ENCODE peak calls at places on chromosomes 13 and 19, in ten cellular contexts. Y, Q, H, Z, X, D, T, O, F and A are unnamed samples.

GRCh38 chr13:70518081-70518480 is 409.8 kb upstream of the KLHL1 start:
- DNase-seq in X (no peak), T (no peak), Q (no peak), Z (no peak), Y (no peak), H (no peak), O (no peak), D (no peak), F (no peak), A (no peak)

GRCh38 chr13:33252103-33252502 is 33.5 kb downstream of the STARD13 start:
- DNase-seq in O (no peak), H (no peak), T (no peak), X (no peak), Q (no peak), D (no peak), Z (no peak), Y (no peak), F (no peak), A (no peak)

GRCh38 chr13:36332986-36333385 is 13.2 kb downstream of the SPART start:
- DNase-seq in T (no peak), O (peak; percentile 59), H (no peak), X (no peak), Q (no peak), Y (no peak), D (no peak), Z (no peak), F (no peak), A (no peak)

GRCh38 chr19:55131421-55131820 is 14.0 kb upstream of the PPP1R12C start:
- DNase-seq in X (no peak), Q (no peak), H (no peak), Y (no peak), T (no peak), D (no peak), O (peak; percentile 57), F (no peak), Z (no peak), A (no peak)

GRCh38 chr19:46813570-46814358 is 25.4 kb upstream of the SLC1A5 start:
- DNase-seq in D (no peak), F (peak; percentile 75), Q (no peak), X (no peak), H (peak; percentile 83), Y (no peak), O (peak; percentile 46), Z (no peak), T (peak; percentile 95), A (no peak)

GRCh38 chr13:97809576-97809975 is 143.9 kb upstream of the IPO5 start:
- DNase-seq in Z (no peak), F (no peak), T (no peak), D (no peak), X (no peak), Q (no peak), H (no peak), O (peak; percentile 6), Y (no peak), A (no peak)

GRCh38 chr13:24301434-24301833 is 7.9 kb upstream of the C1QTNF9 start:
- DNase-seq in H (no peak), Y (no peak), Z (no peak), T (no peak), D (no peak), X (no peak), F (no peak), O (no peak), Q (peak; percentile 10), A (no peak)

GRCh38 chr13:72774019-72774418 is 7.7 kb downstream of the DIS3 start:
- DNase-seq in X (no peak), F (no peak), Z (no peak), O (no peak), Q (no peak), H (no peak), D (no peak), Y (no peak), T (no peak), A (no peak)

GRCh38 chr13:75704942-75705320 is 68.8 kb downstream of the LMO7 start:
- DNase-seq in Q (peak; percentile 43), H (no peak), X (no peak), T (no peak), Y (no peak), F (no peak), D (peak; percentile 47), Z (peak; percentile 84), O (no peak), A (no peak)

GRCh38 chr13:49098198-49098597 is 121.9 kb upstream of the MLNR start:
- DNase-seq in F (no peak), X (no peak), Z (peak; percentile 81), Q (no peak), T (peak; percentile 71), O (peak; percentile 99), D (no peak), H (no peak), Y (peak; percentile 83), A (no peak)

GRCh38 chr13:110361365-110361911 is 54.4 kb downstream of the COL4A2 start:
- DNase-seq in D (no peak), Y (no peak), Q (no peak), F (peak; percentile 79), Z (no peak), X (no peak), O (peak; percentile 88), H (peak; percentile 26), T (peak; percentile 92), A (no peak)

GRCh38 chr19:49343127-49343526 is 7.9 kb downstream of the CD37 start:
- DNase-seq in Y (no peak), D (no peak), F (no peak), H (no peak), Q (no peak), O (no peak), X (no peak), Z (no peak), T (peak; percentile 49), A (no peak)

GRCh38 chr13:97913206-97913605 is 40.3 kb upstream of the IPO5 start:
- DNase-seq in Y (no peak), Q (no peak), O (no peak), F (no peak), D (no peak), X (no peak), H (no peak), Z (no peak), T (no peak), A (no peak)

GRCh38 chr13:46654956-46655726 is 102.2 kb downstream of the LRCH1 start:
- DNase-seq in D (no peak), Y (no peak), T (no peak), F (no peak), O (no peak), X (no peak), Z (no peak), Q (no peak), H (no peak), A (no peak)

GRCh38 chr13:109166807-109167206 is 537.4 kb downstream of the MYO16 start:
- DNase-seq in Z (no peak), H (no peak), F (no peak), Q (no peak), T (no peak), D (no peak), Y (no peak), O (no peak), X (no peak), A (no peak)

GRCh38 chr13:50365683-50366391 is 350.6 kb downstream of the KCNRG start:
- DNase-seq in Y (no peak), O (no peak), H (no peak), Q (no peak), X (no peak), Z (no peak), F (no peak), D (no peak), T (no peak), A (no peak)

GRCh38 chr19:15538774-15539173 is 30.4 kb downstream of the CYP4F22 start:
- DNase-seq in O (peak; percentile 4), D (no peak), Q (no peak), X (no peak), Z (no peak), F (no peak), Y (no peak), T (no peak), H (no peak), A (no peak)
- H3K27me3 ChIP-seq in O (no peaks in the 10 kb centered on the region), D (no peaks in the 10 kb centered on the region), Q (no peaks in the 10 kb centered on the region), X (no peaks in the 10 kb centered on the region), Z (no peaks in the 10 kb centered on the region), F (no peaks in the 10 kb centered on the region), Y (no peaks in the 10 kb centered on the region), T (no peaks in the 10 kb centered on the region), H (no peaks in the 10 kb centered on the region), A (no peaks in the 10 kb centered on the region)

GRCh38 chr19:54013866-54014265 is 22.4 kb downstream of the CACNG6 start:
- DNase-seq in D (no peak), X (no peak), T (no peak), Z (no peak), Y (no peak), H (no peak), Q (no peak), O (no peak), F (no peak), A (no peak)
- H3K27me3 ChIP-seq in D (no peaks in the 10 kb centered on the region), X (no peaks in the 10 kb centered on the region), T (no peaks in the 10 kb centered on the region), Z (no peaks in the 10 kb centered on the region), Y (no peaks in the 10 kb centered on the region), H (no peaks in the 10 kb centered on the region), Q (no peaks in the 10 kb centered on the region), O (no peaks in the 10 kb centered on the region), F (no peaks in the 10 kb centered on the region), A (no peaks in the 10 kb centered on the region)

GRCh38 chr19:6531163-6531955 is 533 bp downstream of the TNFSF9 start:
- DNase-seq in D (no peak), H (no peak), O (no peak), Q (no peak), X (no peak), Y (no peak), Z (no peak), T (no peak), F (no peak), A (no peak)
- H3K27me3 ChIP-seq in D (peaks cover 57% of the 10 kb centered on the region), H (no peaks in the 10 kb centered on the region), O (peaks cover 15% of the 10 kb centered on the region), Q (peaks cover 10% of the 10 kb centered on the region), X (peaks cover 19% of the 10 kb centered on the region), Y (peaks cover 9% of the 10 kb centered on the region), Z (no peaks in the 10 kb centered on the region), T (no peaks in the 10 kb centered on the region), F (no peaks in the 10 kb centered on the region), A (peaks cover 14% of the 10 kb centered on the region)

DNA sequence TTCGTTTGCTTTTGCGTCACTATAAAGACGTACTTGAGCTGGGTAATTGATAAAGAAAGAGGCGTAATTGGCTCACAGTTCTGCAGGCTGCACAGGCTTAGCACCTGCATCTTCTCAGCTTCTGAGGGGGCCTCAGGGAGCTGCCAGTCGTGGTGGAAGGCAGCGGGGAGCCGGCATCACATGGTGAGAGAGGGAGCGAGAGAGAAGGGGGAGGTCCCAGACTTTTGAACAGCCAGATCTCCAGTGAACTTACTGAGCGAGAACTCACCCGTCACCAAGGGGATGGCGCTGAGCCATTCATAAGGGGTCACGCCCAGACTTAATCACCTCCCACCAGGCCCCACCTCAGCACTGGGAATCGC is 58.7 kb upstream of the F7 start:
- DNase-seq in Y (no peak), Q (no peak), T (no peak), F (peak; percentile 9), H (no peak), O (no peak), D (no peak), X (no peak), Z (no peak), A (no peak)
- H3K27me3 ChIP-seq in Y (peaks cover 53% of the 10 kb centered on the region), Q (no peaks in the 10 kb centered on the region), T (no peaks in the 10 kb centered on the region), F (no peaks in the 10 kb centered on the region), H (no peaks in the 10 kb centered on the region), O (peaks cover 74% of the 10 kb centered on the region), D (no peaks in the 10 kb centered on the region), X (no peaks in the 10 kb centered on the region), Z (no peaks in the 10 kb centered on the region), A (no peaks in the 10 kb centered on the region)

GRCh38 chr13:42628666-42629065 is 54.7 kb downstream of the TNFSF11 start:
- DNase-seq in O (no peak), Z (no peak), H (no peak), D (no peak), T (no peak), Q (no peak), F (no peak), X (no peak), Y (no peak), A (no peak)
- H3K27me3 ChIP-seq in O (peaks cover 28% of the 10 kb centered on the region), Z (peaks cover 25% of the 10 kb centered on the region), H (no peaks in the 10 kb centered on the region), D (no peaks in the 10 kb centered on the region), T (no peaks in the 10 kb centered on the region), Q (no peaks in the 10 kb centered on the region), F (no peaks in the 10 kb centered on the region), X (no peaks in the 10 kb centered on the region), Y (peaks cover 28% of the 10 kb centered on the region), A (no peaks in the 10 kb centered on the region)